ENCODE peak calls at places on chromosomes 6 and 20, in eight cellular contexts. T, J, W, V, N, E, Q and C are unnamed samples.

GRCh38 chr20:23235173-23236027 is 115.2 kb upstream of the NXT1 start:
- DNase-seq in T (no peak), J (peak; percentile 45), W (no peak), V (peak; percentile 74), N (peak; percentile 52), E (peak; percentile 58), Q (peak; percentile 73), C (peak; percentile 40)

GRCh38 chr6:16909599-16910360 is 148.5 kb upstream of the ATXN1 start:
- DNase-seq in T (peak; percentile 62), J (no peak), W (no peak), V (peak; percentile 96), N (no peak), E (no peak), Q (no peak), C (peak; percentile 77)

GRCh38 chr20:38805502-38805957 is at the start of gene PPP1R16B:
- DNase-seq in T (no peak), J (peak; percentile 43), W (no peak), V (peak; percentile 32), N (peak; percentile 91), E (peak; percentile 54), Q (peak; percentile 77), C (no peak)

GRCh38 chr6:155103816-155104366 is 108.8 kb downstream of the TIAM2 start:
- DNase-seq in T (no peak), J (no peak), W (no peak), V (peak; percentile 47), N (no peak), E (no peak), Q (no peak), C (no peak)

GRCh38 chr6:51813904-51814303 is 273.5 kb downstream of the PKHD1 start:
- DNase-seq in T (no peak), J (no peak), W (no peak), V (no peak), N (no peak), E (no peak), Q (no peak), C (no peak)

GRCh38 chr20:63497138-63497945 is 1.5 kb downstream of the EEF1A2 start:
- DNase-seq in T (no peak), J (no peak), W (no peak), V (no peak), N (no peak), E (no peak), Q (no peak), C (no peak)

GRCh38 chr6:34852406-34853085 is 35.3 kb downstream of the TAF11 start:
- DNase-seq in T (no peak), J (no peak), W (no peak), V (no peak), N (no peak), E (no peak), Q (no peak), C (no peak)

GRCh38 chr20:38671186-38671585 is 53.1 kb upstream of the SLC32A1 start:
- DNase-seq in T (no peak), J (no peak), W (no peak), V (no peak), N (no peak), E (no peak), Q (no peak), C (no peak)

GRCh38 chr6:155050311-155050710 is 55.2 kb downstream of the TIAM2 start:
- DNase-seq in T (no peak), J (no peak), W (no peak), V (no peak), N (peak; percentile 56), E (no peak), Q (no peak), C (peak; percentile 30)

GRCh38 chr20:49846206-49846807 is 33.7 kb downstream of the SLC9A8 start:
- DNase-seq in T (peak; percentile 35), J (peak; percentile 54), W (no peak), V (peak; percentile 80), N (peak; percentile 76), E (peak; percentile 53), Q (peak; percentile 54), C (peak; percentile 48)

GRCh38 chr20:50728981-50729874 is 2.2 kb upstream of the PARD6B start:
- DNase-seq in T (no peak), J (peak; percentile 41), W (no peak), V (peak; percentile 46), N (no peak), E (no peak), Q (no peak), C (peak; percentile 90)

GRCh38 chr6:156988276-156989158 is 211.3 kb downstream of the ARID1B start:
- DNase-seq in T (no peak), J (peak; percentile 70), W (peak; percentile 16), V (no peak), N (no peak), E (no peak), Q (no peak), C (peak; percentile 35)

GRCh38 chr20:60960500-60960899 is 291.6 kb upstream of the CDH4 start:
- DNase-seq in T (no peak), J (no peak), W (no peak), V (no peak), N (no peak), E (no peak), Q (no peak), C (no peak)

GRCh38 chr6:166046232-166046631 is 121.4 kb downstream of the TBXT start:
- DNase-seq in T (peak; percentile 18), J (no peak), W (no peak), V (peak; percentile 94), N (no peak), E (no peak), Q (no peak), C (peak; percentile 2)

GRCh38 chr6:36387440-36388303 is at the start of gene ETV7:
- DNase-seq in T (no peak), J (no peak), W (peak; percentile 59), V (peak; percentile 70), N (peak; percentile 67), E (no peak), Q (peak; percentile 26), C (peak; percentile 35)

GRCh38 chr6:106522557-106522956 is 106.7 kb downstream of the RTN4IP1 start:
- DNase-seq in T (no peak), J (no peak), W (no peak), V (no peak), N (no peak), E (no peak), Q (no peak), C (no peak)

GRCh38 chr20:10433623-10434466 is at the start of gene MKKS:
- DNase-seq in T (peak; percentile 79), J (peak; percentile 97), W (peak; percentile 99), V (peak; percentile 98), N (peak; percentile 88), E (peak; percentile 82), Q (peak; percentile 89), C (peak; percentile 91)

GRCh38 chr6:11525468-11526155 is 11.9 kb upstream of the TMEM170B start:
- DNase-seq in T (peak; percentile 87), J (no peak), W (no peak), V (peak; percentile 87), N (no peak), E (no peak), Q (no peak), C (no peak)

GRCh38 chr6:130529569-130530149 is 163.8 kb downstream of the TMEM200A start:
- DNase-seq in T (no peak), J (no peak), W (no peak), V (no peak), N (no peak), E (no peak), Q (no peak), C (no peak)